ENCODE peak calls at places on chromosome 1, in seven cellular contexts. V is mammary epithelial cell, E is psoas muscle, X is left ventricle myocardium inferior, T is A549, N is bronchial epithelial cell, O is HCT116. U is an unnamed sample.

GRCh38 chr1:229190057-229190590 is 80.8 kb upstream of the RAB4A start:
- DNase-seq in V (no peak), E (no peak), X (no peak), T (no peak), N (no peak), O (no peak), U (no peak)

GRCh38 chr1:185938396-185938795 is 204.2 kb downstream of the HMCN1 start:
- DNase-seq in V (no peak), E (no peak), X (no peak), T (no peak), N (no peak), O (no peak), U (no peak)

GRCh38 chr1:7046891-7047290 is 261.6 kb downstream of the CAMTA1 start:
- DNase-seq in V (no peak), E (no peak), X (no peak), T (no peak), N (no peak), O (no peak), U (no peak)

GRCh38 chr1:21149862-21150432 is 26.8 kb downstream of the EIF4G3 start:
- DNase-seq in V (peak; percentile 94), E (no peak), X (no peak), T (peak; percentile 41), N (peak; percentile 79), O (peak; percentile 72), U (no peak)

GRCh38 chr1:172390243-172390619 is 30.3 kb upstream of the C1orf105 start:
- DNase-seq in V (no peak), E (no peak), X (no peak), T (no peak), N (no peak), O (no peak), U (no peak)

GRCh38 chr1:4600615-4601460 is 53.6 kb upstream of the AJAP1 start:
- DNase-seq in V (no peak), E (no peak), X (no peak), T (no peak), N (no peak), O (no peak), U (no peak)

GRCh38 chr1:157771666-157772425 is 5.1 kb downstream of the FCRL2 start:
- DNase-seq in V (no peak), E (no peak), X (no peak), T (no peak), N (no peak), O (no peak), U (no peak)

GRCh38 chr1:51410568-51411460 is 80.5 kb upstream of the TTC39A start:
- DNase-seq in V (no peak), E (no peak), X (no peak), T (no peak), N (no peak), O (no peak), U (no peak)

GRCh38 chr1:177913762-177914540 is 55.9 kb downstream of the SEC16B start:
- DNase-seq in V (peak; percentile 32), E (no peak), X (no peak), T (peak; percentile 20), N (peak; percentile 39), O (peak; percentile 13), U (peak; percentile 20)

GRCh38 chr1:91383461-91383860 is 21.2 kb downstream of the HFM1 start:
- DNase-seq in V (no peak), E (no peak), X (no peak), T (no peak), N (no peak), O (no peak), U (no peak)

GRCh38 chr1:29177022-29177705 is 4.5 kb downstream of the SRSF4 start:
- DNase-seq in V (no peak), E (no peak), X (no peak), T (no peak), N (no peak), O (no peak), U (no peak)

GRCh38 chr1:231124746-231125145 is 37.1 kb upstream of the TRIM67 start:
- DNase-seq in V (no peak), E (no peak), X (no peak), T (no peak), N (no peak), O (no peak), U (no peak)

GRCh38 chr1:243939167-243939848 is 89.3 kb upstream of the AKT3 start:
- DNase-seq in V (peak; percentile 21), E (no peak), X (no peak), T (no peak), N (no peak), O (no peak), U (no peak)

GRCh38 chr1:181150273-181150672 is 61.8 kb downstream of the IER5 start:
- DNase-seq in V (no peak), E (no peak), X (no peak), T (no peak), N (no peak), O (no peak), U (no peak)

GRCh38 chr1:35646043-35646442 is 4.7 kb upstream of the PSMB2 start:
- DNase-seq in V (no peak), E (no peak), X (no peak), T (peak; percentile 31), N (no peak), O (no peak), U (no peak)

GRCh38 chr1:3691421-3692204 is 39.3 kb downstream of the TP73 start:
- DNase-seq in V (no peak), E (no peak), X (no peak), T (no peak), N (no peak), O (no peak), U (no peak)

GRCh38 chr1:113320972-113321680 is 69.2 kb upstream of the MAGI3 start:
- DNase-seq in V (no peak), E (no peak), X (no peak), T (no peak), N (no peak), O (no peak), U (no peak)

GRCh38 chr1:159921251-159921650 is 4.1 kb downstream of the TAGLN2 start:
- DNase-seq in V (no peak), E (no peak), X (no peak), T (no peak), N (no peak), O (no peak), U (no peak)

GRCh38 chr1:31122779-31123178 is 57.3 kb upstream of the PUM1 start:
- DNase-seq in V (no peak), E (no peak), X (no peak), T (no peak), N (no peak), O (no peak), U (no peak)

GRCh38 chr1:152185544-152186391 is 26.7 kb upstream of the RPTN start:
- DNase-seq in V (peak; percentile 72), E (no peak), X (no peak), T (peak; percentile 44), N (peak; percentile 78), O (peak; percentile 63), U (peak; percentile 5)

GRCh38 chr1:154809436-154810413 is 60.4 kb downstream of the KCNN3 start:
- DNase-seq in V (peak; percentile 60), E (peak; percentile 67), X (no peak), T (peak; percentile 38), N (peak; percentile 74), O (no peak), U (no peak)

GRCh38 chr1:111223126-111223443 is 4.4 kb upstream of the CHI3L2 start:
- DNase-seq in V (no peak), E (no peak), X (no peak), T (no peak), N (no peak), O (no peak), U (no peak)
- TF ChIP-seq CTCF in V (no peak), E (no peak), X (no peak), T (no peak), N (no peak), O (no peak), U (no peak)

GRCh38 chr1:97630281-97630680 is 290.6 kb downstream of the DPYD start:
- DNase-seq in V (no peak), E (no peak), X (no peak), T (no peak), N (no peak), O (no peak), U (no peak)
- TF ChIP-seq CTCF in V (no peak), E (no peak), X (no peak), T (no peak), N (no peak), O (no peak), U (no peak)

DNA sequence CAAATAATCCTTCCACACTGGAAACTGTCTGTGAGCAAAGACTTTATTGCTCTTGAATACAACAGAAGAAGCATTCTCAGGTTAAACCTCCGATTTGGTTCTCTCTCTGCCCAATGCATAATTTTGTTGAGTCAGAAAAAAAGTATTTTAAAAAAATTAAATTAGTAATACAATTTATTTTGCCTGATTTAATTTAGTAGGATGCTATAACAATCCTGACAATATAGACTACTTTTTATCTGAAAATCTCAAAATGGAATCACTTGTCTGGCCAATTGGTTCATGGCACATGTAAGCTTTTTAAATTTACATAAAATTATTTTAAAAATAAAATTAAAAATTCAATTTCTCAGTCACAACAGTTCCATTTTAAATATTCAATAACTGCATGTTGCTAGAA is 1754.4 kb downstream of the PLA2G4A start:
- DNase-seq in V (no peak), E (no peak), X (no peak), T (no peak), N (no peak), O (no peak), U (no peak)
- TF ChIP-seq CTCF in V (no peak), E (no peak), X (no peak), T (no peak), N (no peak), O (no peak), U (no peak)

GRCh38 chr1:234980224-234980656 is 148.4 kb downstream of the TOMM20 start:
- DNase-seq in V (no peak), E (no peak), X (no peak), T (no peak), N (no peak), O (no peak), U (no peak)
- TF ChIP-seq CTCF in V (no peak), E (no peak), X (no peak), T (no peak), N (no peak), O (no peak), U (no peak)